ENCODE peak calls at places on chromosome 18, in four cellular contexts. I is mesendoderm; F is CD4-positive, CD25-positive, alpha-beta regulatory T cell; H is CD4-positive, alpha-beta T cell. U is an unnamed sample.

GRCh38 chr18:42977982-42978595 is 137.4 kb downstream of the RIT2 start:
- DNase-seq in I (peak), F (no peak), H (no peak), U (no peak)

GRCh38 chr18:27824841-27825720 is 351.8 kb downstream of the CDH2 start:
- DNase-seq in I (peak), F (no peak), H (no peak), U (no peak)

GRCh38 chr18:54269924-54270844 is 867 bp downstream of the POLI start:
- DNase-seq in I (peak), F (peak), H (peak), U (no peak)

GRCh38 chr18:3984163-3984757 is 470.8 kb downstream of the DLGAP1 start:
- DNase-seq in I (no peak), F (no peak), H (no peak), U (no peak)

GRCh38 chr18:5779922-5780321 is 115.4 kb downstream of the TMEM200C start:
- DNase-seq in I (no peak), F (no peak), H (no peak), U (no peak)

GRCh38 chr18:37476182-37476581 is 89.4 kb downstream of the CELF4 start:
- DNase-seq in I (peak), F (no peak), H (no peak), U (peak)

GRCh38 chr18:23689031-23689615 is at the start of gene LAMA3:
- DNase-seq in I (peak), F (no peak), H (no peak), U (no peak)

GRCh38 chr18:57209697-57210096 is 62.8 kb downstream of the BOD1L2 start:
- DNase-seq in I (peak), F (no peak), H (no peak), U (no peak)

GRCh38 chr18:9916067-9916684 is 2.4 kb downstream of the VAPA start:
- DNase-seq in I (no peak), F (no peak), H (no peak), U (no peak)

GRCh38 chr18:36095936-36096519 is 28.7 kb upstream of the RPRD1A start:
- DNase-seq in I (peak), F (no peak), H (no peak), U (peak)

GRCh38 chr18:59715966-59716369 is 18.7 kb upstream of the CCBE1 start:
- DNase-seq in I (no peak), F (no peak), H (no peak), U (no peak)

GRCh38 chr18:9106800-9107574 is 4.5 kb downstream of the NDUFV2 start:
- DNase-seq in I (peak), F (no peak), H (no peak), U (no peak)

GRCh38 chr18:48022021-48022420 is 91.6 kb upstream of the SMAD2 start:
- DNase-seq in I (no peak), F (no peak), H (no peak), U (no peak)

GRCh38 chr18:79522451-79523220 is 126.9 kb downstream of the NFATC1 start:
- DNase-seq in I (no peak), F (peak), H (peak), U (no peak)

GRCh38 chr18:79634593-79634992 is 45.0 kb upstream of the CTDP1 start:
- DNase-seq in I (no peak), F (no peak), H (no peak), U (no peak)

GRCh38 chr18:31500161-31500688 is 2.2 kb downstream of the DSG2 start:
- DNase-seq in I (no peak), F (no peak), H (no peak), U (no peak)
- H3K27ac ChIP-seq in I (no peak), F (no peak), H (no peak), U (no peak)

GRCh38 chr18:1104265-1104792 is 199.7 kb downstream of the ADCYAP1 start:
- DNase-seq in I (no peak), F (no peak), H (no peak), U (no peak)
- H3K27ac ChIP-seq in I (no peak), F (no peak), H (no peak), U (no peak)

DNA sequence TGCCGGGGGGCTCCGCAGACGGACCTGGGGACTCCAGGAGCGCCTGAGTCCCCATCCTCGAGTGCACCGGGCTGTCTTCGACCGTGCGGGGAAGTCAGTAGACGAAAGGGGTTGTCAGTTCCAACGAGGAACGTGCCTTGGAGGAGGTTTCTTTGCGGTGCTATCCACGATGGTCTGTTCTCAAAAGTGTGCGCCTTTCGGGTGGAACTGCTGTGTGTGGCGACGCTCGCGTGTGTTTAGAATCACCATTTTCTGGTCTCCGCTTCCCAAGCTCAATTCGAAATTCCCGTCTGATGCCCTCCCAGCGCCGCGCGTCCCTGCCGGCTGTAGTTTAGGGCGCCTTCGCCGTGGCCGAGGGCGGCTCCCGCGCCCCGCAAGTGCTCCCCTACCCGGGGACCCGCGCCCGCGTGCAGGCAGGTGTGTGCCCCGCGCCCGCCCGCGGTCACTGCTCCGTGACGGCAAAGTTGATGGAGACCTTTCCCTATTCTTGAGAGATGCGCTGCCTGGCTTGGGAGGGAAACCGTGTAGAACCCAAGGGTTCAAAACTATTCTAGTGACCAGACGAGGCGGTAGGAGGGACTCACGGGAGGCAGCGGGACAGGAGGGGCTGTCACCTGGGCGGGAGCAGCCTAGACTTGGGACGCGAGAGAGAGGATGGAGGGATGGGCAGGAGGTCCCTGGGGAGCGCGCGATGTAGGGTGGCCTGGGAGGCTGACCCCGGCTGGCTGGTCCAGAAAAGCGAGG is 959 bp downstream of the DOK6 start:
- DNase-seq in I (peak), F (no peak), H (no peak), U (no peak)
- H3K27ac ChIP-seq in I (no peak), F (no peak), H (no peak), U (no peak)

DNA sequence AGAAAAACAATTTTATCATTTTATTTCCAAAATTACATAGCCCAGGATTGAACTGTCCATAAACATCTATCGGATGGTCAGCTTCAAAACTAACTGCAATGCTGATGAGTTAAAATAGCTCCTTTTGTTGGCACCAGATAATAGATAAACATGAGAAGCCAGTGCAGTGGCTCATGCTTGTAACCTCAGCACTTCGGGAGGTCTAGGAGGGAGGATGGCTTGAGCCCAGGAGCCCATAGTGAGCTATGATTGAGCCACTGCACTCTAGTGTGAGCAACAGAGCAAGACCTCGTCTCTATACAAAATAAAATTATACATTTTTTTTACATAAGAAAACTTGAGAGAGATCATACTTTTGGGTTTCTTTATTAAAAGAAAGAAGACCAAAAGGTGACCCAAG is 34.6 kb upstream of the IMPA2 start:
- DNase-seq in I (peak), F (no peak), H (no peak), U (no peak)
- H3K27ac ChIP-seq in I (no peak), F (no peak), H (no peak), U (peak)